ENCODE peak calls at places on chromosome 13, in eight cellular contexts. One of them, this sample, is unnamed.

GRCh38 chr13:113451951-113452421 is 1.3 kb downstream of the ADPRHL1 start:
- DNase-seq in retinal pigment epithelial cell: no peak
- DNase-seq in adrenal gland: no peak
- DNase-seq in A673: no peak
- DNase-seq in cardiac fibroblast: no peak
- DNase-seq in H1: no peak
- DNase-seq in Peyer's patch: no peak
- DNase-seq in testis: peak
- DNase-seq in this sample: no peak

GRCh38 chr13:114096811-114097503 is 35.5 kb downstream of the RASA3 start:
- DNase-seq in retinal pigment epithelial cell: no peak
- DNase-seq in adrenal gland: no peak
- DNase-seq in A673: no peak
- DNase-seq in cardiac fibroblast: no peak
- DNase-seq in H1: no peak
- DNase-seq in Peyer's patch: no peak
- DNase-seq in testis: no peak
- DNase-seq in this sample: no peak

GRCh38 chr13:39501711-39502324 is 101.2 kb downstream of the LHFPL6 start:
- DNase-seq in retinal pigment epithelial cell: peak
- DNase-seq in adrenal gland: no peak
- DNase-seq in A673: no peak
- DNase-seq in cardiac fibroblast: no peak
- DNase-seq in H1: no peak
- DNase-seq in Peyer's patch: no peak
- DNase-seq in testis: peak
- DNase-seq in this sample: no peak

GRCh38 chr13:51717786-51718398 is 86.1 kb downstream of the DHRS12 start:
- DNase-seq in retinal pigment epithelial cell: no peak
- DNase-seq in adrenal gland: no peak
- DNase-seq in A673: peak
- DNase-seq in cardiac fibroblast: peak
- DNase-seq in H1: no peak
- DNase-seq in Peyer's patch: no peak
- DNase-seq in testis: no peak
- DNase-seq in this sample: no peak

GRCh38 chr13:52738719-52739467 is 727 bp downstream of the CNMD start:
- DNase-seq in retinal pigment epithelial cell: no peak
- DNase-seq in adrenal gland: no peak
- DNase-seq in A673: peak
- DNase-seq in cardiac fibroblast: no peak
- DNase-seq in H1: peak
- DNase-seq in Peyer's patch: no peak
- DNase-seq in testis: peak
- DNase-seq in this sample: no peak

GRCh38 chr13:30366083-30366482 is 56.2 kb upstream of the UBE2L5 start:
- DNase-seq in retinal pigment epithelial cell: no peak
- DNase-seq in adrenal gland: no peak
- DNase-seq in A673: no peak
- DNase-seq in cardiac fibroblast: no peak
- DNase-seq in H1: no peak
- DNase-seq in Peyer's patch: no peak
- DNase-seq in testis: no peak
- DNase-seq in this sample: no peak

GRCh38 chr13:67557642-67558241 is 327.6 kb upstream of the PCDH9 start:
- DNase-seq in retinal pigment epithelial cell: no peak
- DNase-seq in adrenal gland: no peak
- DNase-seq in A673: peak
- DNase-seq in cardiac fibroblast: no peak
- DNase-seq in H1: no peak
- DNase-seq in Peyer's patch: no peak
- DNase-seq in testis: no peak
- DNase-seq in this sample: no peak

GRCh38 chr13:110361365-110361911 is 54.4 kb downstream of the COL4A2 start:
- DNase-seq in retinal pigment epithelial cell: no peak
- DNase-seq in adrenal gland: peak
- DNase-seq in A673: no peak
- DNase-seq in cardiac fibroblast: peak
- DNase-seq in H1: no peak
- DNase-seq in Peyer's patch: no peak
- DNase-seq in testis: peak
- DNase-seq in this sample: no peak

GRCh38 chr13:37429976-37430375 is 168.6 kb downstream of the POSTN start:
- DNase-seq in retinal pigment epithelial cell: no peak
- DNase-seq in adrenal gland: no peak
- DNase-seq in A673: no peak
- DNase-seq in cardiac fibroblast: peak
- DNase-seq in H1: no peak
- DNase-seq in Peyer's patch: no peak
- DNase-seq in testis: no peak
- DNase-seq in this sample: no peak

GRCh38 chr13:101398191-101398590 is 18.1 kb downstream of the NALCN start:
- DNase-seq in retinal pigment epithelial cell: no peak
- DNase-seq in adrenal gland: no peak
- DNase-seq in A673: no peak
- DNase-seq in cardiac fibroblast: peak
- DNase-seq in H1: no peak
- DNase-seq in Peyer's patch: no peak
- DNase-seq in testis: no peak
- DNase-seq in this sample: no peak

GRCh38 chr13:23627419-23627818 is 57.2 kb downstream of the TNFRSF19 start:
- DNase-seq in retinal pigment epithelial cell: no peak
- DNase-seq in adrenal gland: no peak
- DNase-seq in A673: no peak
- DNase-seq in cardiac fibroblast: no peak
- DNase-seq in H1: no peak
- DNase-seq in Peyer's patch: no peak
- DNase-seq in testis: no peak
- DNase-seq in this sample: no peak

GRCh38 chr13:77028202-77028601 is 1.2 kb upstream of the FBXL3 start:
- DNase-seq in retinal pigment epithelial cell: no peak
- DNase-seq in adrenal gland: peak
- DNase-seq in A673: no peak
- DNase-seq in cardiac fibroblast: peak
- DNase-seq in H1: no peak
- DNase-seq in Peyer's patch: no peak
- DNase-seq in testis: peak
- DNase-seq in this sample: no peak

GRCh38 chr13:80037505-80037888 is 303.4 kb downstream of the SPRY2 start:
- DNase-seq in retinal pigment epithelial cell: peak
- DNase-seq in adrenal gland: no peak
- DNase-seq in A673: no peak
- DNase-seq in cardiac fibroblast: peak
- DNase-seq in H1: no peak
- DNase-seq in Peyer's patch: no peak
- DNase-seq in testis: no peak
- DNase-seq in this sample: peak

GRCh38 chr13:100392709-100393630 is 195.6 kb downstream of the GGACT start:
- DNase-seq in retinal pigment epithelial cell: peak
- DNase-seq in adrenal gland: peak
- DNase-seq in A673: peak
- DNase-seq in cardiac fibroblast: peak
- DNase-seq in H1: no peak
- DNase-seq in Peyer's patch: peak
- DNase-seq in testis: peak
- DNase-seq in this sample: peak

GRCh38 chr13:99657848-99658265 is 156.6 kb downstream of the TM9SF2 start:
- DNase-seq in retinal pigment epithelial cell: no peak
- DNase-seq in adrenal gland: peak
- DNase-seq in A673: peak
- DNase-seq in cardiac fibroblast: peak
- DNase-seq in H1: peak
- DNase-seq in Peyer's patch: peak
- DNase-seq in testis: peak
- DNase-seq in this sample: no peak

GRCh38 chr13:79830426-79830825 is 349.5 kb downstream of the NDFIP2 start:
- DNase-seq in retinal pigment epithelial cell: no peak
- DNase-seq in adrenal gland: no peak
- DNase-seq in A673: no peak
- DNase-seq in cardiac fibroblast: no peak
- DNase-seq in H1: no peak
- DNase-seq in Peyer's patch: no peak
- DNase-seq in testis: no peak
- DNase-seq in this sample: no peak

GRCh38 chr13:44555207-44555606 is 20.9 kb downstream of the TSC22D1 start:
- DNase-seq in retinal pigment epithelial cell: no peak
- DNase-seq in adrenal gland: no peak
- DNase-seq in A673: no peak
- DNase-seq in cardiac fibroblast: no peak
- DNase-seq in H1: no peak
- DNase-seq in Peyer's patch: no peak
- DNase-seq in testis: no peak
- DNase-seq in this sample: no peak

GRCh38 chr13:98974053-98974452 is 3.8 kb downstream of the DOCK9 start:
- DNase-seq in retinal pigment epithelial cell: no peak
- DNase-seq in adrenal gland: no peak
- DNase-seq in A673: no peak
- DNase-seq in cardiac fibroblast: no peak
- DNase-seq in H1: no peak
- DNase-seq in Peyer's patch: no peak
- DNase-seq in testis: no peak
- DNase-seq in this sample: no peak

GRCh38 chr13:48038763-48039162 is 1.2 kb downstream of the NUDT15 start:
- DNase-seq in retinal pigment epithelial cell: no peak
- DNase-seq in adrenal gland: no peak
- DNase-seq in A673: no peak
- DNase-seq in cardiac fibroblast: no peak
- DNase-seq in H1: no peak
- DNase-seq in Peyer's patch: no peak
- DNase-seq in testis: no peak
- DNase-seq in this sample: no peak

GRCh38 chr13:40706439-40706838 is 40.0 kb upstream of the FOXO1 start:
- DNase-seq in retinal pigment epithelial cell: no peak
- DNase-seq in adrenal gland: no peak
- DNase-seq in A673: no peak
- DNase-seq in cardiac fibroblast: no peak
- DNase-seq in H1: no peak
- DNase-seq in Peyer's patch: no peak
- DNase-seq in testis: no peak
- DNase-seq in this sample: no peak

GRCh38 chr13:110616103-110617101 is 1.1 kb downstream of the NAXD start:
- DNase-seq in retinal pigment epithelial cell: no peak
- DNase-seq in adrenal gland: peak
- DNase-seq in A673: peak
- DNase-seq in cardiac fibroblast: peak
- DNase-seq in H1: peak
- DNase-seq in Peyer's patch: peak
- DNase-seq in testis: peak
- DNase-seq in this sample: no peak

GRCh38 chr13:50025446-50025845 is 10.2 kb downstream of the KCNRG start:
- DNase-seq in retinal pigment epithelial cell: no peak
- DNase-seq in adrenal gland: no peak
- DNase-seq in A673: no peak
- DNase-seq in cardiac fibroblast: no peak
- DNase-seq in H1: no peak
- DNase-seq in Peyer's patch: no peak
- DNase-seq in testis: no peak
- DNase-seq in this sample: no peak

GRCh38 chr13:74097116-74097515 is 37.1 kb downstream of the KLF12 start:
- DNase-seq in retinal pigment epithelial cell: no peak
- DNase-seq in adrenal gland: no peak
- DNase-seq in A673: no peak
- DNase-seq in cardiac fibroblast: no peak
- DNase-seq in H1: no peak
- DNase-seq in Peyer's patch: no peak
- DNase-seq in testis: no peak
- DNase-seq in this sample: no peak

GRCh38 chr13:26500618-26501320 is 56.7 kb upstream of the WASF3 start:
- DNase-seq in retinal pigment epithelial cell: no peak
- DNase-seq in adrenal gland: no peak
- DNase-seq in A673: no peak
- DNase-seq in cardiac fibroblast: no peak
- DNase-seq in H1: no peak
- DNase-seq in Peyer's patch: no peak
- DNase-seq in testis: no peak
- DNase-seq in this sample: no peak

GRCh38 chr13:91017031-91017668 is 330.3 kb upstream of the MIR17HG start:
- DNase-seq in retinal pigment epithelial cell: no peak
- DNase-seq in adrenal gland: peak
- DNase-seq in A673: peak
- DNase-seq in cardiac fibroblast: peak
- DNase-seq in H1: peak
- DNase-seq in Peyer's patch: no peak
- DNase-seq in testis: peak
- DNase-seq in this sample: peak
- H3K4me3 ChIP-seq in retinal pigment epithelial cell: no peak
- H3K4me3 ChIP-seq in adrenal gland: no peak
- H3K4me3 ChIP-seq in A673: no peak
- H3K4me3 ChIP-seq in cardiac fibroblast: no peak
- H3K4me3 ChIP-seq in H1: no peak
- H3K4me3 ChIP-seq in Peyer's patch: no peak
- H3K4me3 ChIP-seq in testis: no peak
- H3K4me3 ChIP-seq in this sample: no peak

GRCh38 chr13:84455143-84455905 is 573.0 kb upstream of the SLITRK1 start:
- DNase-seq in retinal pigment epithelial cell: no peak
- DNase-seq in adrenal gland: no peak
- DNase-seq in A673: no peak
- DNase-seq in cardiac fibroblast: no peak
- DNase-seq in H1: no peak
- DNase-seq in Peyer's patch: no peak
- DNase-seq in testis: no peak
- DNase-seq in this sample: no peak
- TF ChIP-seq CTCF in retinal pigment epithelial cell: no peak
- TF ChIP-seq CTCF in adrenal gland: no peak
- TF ChIP-seq CTCF in A673: peak
- TF ChIP-seq CTCF in cardiac fibroblast: no peak
- TF ChIP-seq CTCF in H1: peak
- TF ChIP-seq CTCF in Peyer's patch: no peak
- TF ChIP-seq CTCF in testis: no peak
- TF ChIP-seq CTCF in this sample: no peak

DNA sequence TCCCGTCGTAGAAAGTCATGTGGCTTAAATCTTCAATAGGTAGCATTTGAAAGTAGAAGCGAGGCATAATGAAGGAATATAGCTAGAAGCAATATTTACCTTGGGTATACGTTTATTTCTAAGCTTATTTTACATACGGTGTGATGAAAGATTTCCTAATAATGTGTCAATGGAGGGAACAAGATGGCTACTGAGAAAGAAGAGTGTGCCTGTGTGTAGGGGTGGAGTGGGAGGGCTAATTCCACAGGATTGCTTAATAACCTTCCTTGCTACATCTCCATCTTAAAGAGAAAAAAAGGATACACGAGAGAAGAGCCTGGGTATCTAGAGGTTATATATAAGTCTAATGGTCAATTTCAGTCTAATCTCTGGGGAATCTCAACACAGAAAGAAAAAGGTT is 2.0 kb downstream of the SPART start:
- DNase-seq in retinal pigment epithelial cell: no peak
- DNase-seq in adrenal gland: no peak
- DNase-seq in A673: peak
- DNase-seq in cardiac fibroblast: peak
- DNase-seq in H1: no peak
- DNase-seq in Peyer's patch: no peak
- DNase-seq in testis: no peak
- DNase-seq in this sample: no peak
- H3K4me3 ChIP-seq in retinal pigment epithelial cell: peak
- H3K4me3 ChIP-seq in adrenal gland: peak
- H3K4me3 ChIP-seq in A673: peak
- H3K4me3 ChIP-seq in cardiac fibroblast: peak
- H3K4me3 ChIP-seq in H1: peak
- H3K4me3 ChIP-seq in Peyer's patch: no peak
- H3K4me3 ChIP-seq in testis: peak
- H3K4me3 ChIP-seq in this sample: peak

GRCh38 chr13:55516610-55517009 is 1624.1 kb upstream of the PRR20A start:
- DNase-seq in retinal pigment epithelial cell: no peak
- DNase-seq in adrenal gland: no peak
- DNase-seq in A673: no peak
- DNase-seq in cardiac fibroblast: no peak
- DNase-seq in H1: no peak
- DNase-seq in Peyer's patch: no peak
- DNase-seq in testis: no peak
- DNase-seq in this sample: no peak

GRCh38 chr13:55517312-55517711 is 1623.4 kb upstream of the PRR20A start:
- DNase-seq in retinal pigment epithelial cell: no peak
- DNase-seq in adrenal gland: no peak
- DNase-seq in A673: no peak
- DNase-seq in cardiac fibroblast: no peak
- DNase-seq in H1: peak
- DNase-seq in Peyer's patch: no peak
- DNase-seq in testis: no peak
- DNase-seq in this sample: no peak
- TF ChIP-seq CTCF in retinal pigment epithelial cell: peak
- TF ChIP-seq CTCF in adrenal gland: no peak
- TF ChIP-seq CTCF in A673: peak
- TF ChIP-seq CTCF in cardiac fibroblast: no peak
- TF ChIP-seq CTCF in H1: peak
- TF ChIP-seq CTCF in Peyer's patch: no peak
- TF ChIP-seq CTCF in testis: no peak
- TF ChIP-seq CTCF in this sample: no peak